ENCODE peak calls at places on chromosomes 16 and 17, in seven cellular contexts. One of them, this sample, is unnamed. For H3K9me3 and H3K4me1, the result is how much of the 10 kb centered on the place peaks cover.

GRCh38 chr17:7644768-7645167 is 6.0 kb upstream of the ATP1B2 start:
- DNase-seq in heart right ventricle: no peak
- DNase-seq in aorta: no peak
- DNase-seq in ovary: no peak
- DNase-seq in mammary epithelial cell: no peak
- DNase-seq in mucosa of descending colon: no peak
- DNase-seq in K562: peak
- DNase-seq in this sample: no peak

GRCh38 chr17:1643999-1644492 is 1.5 kb downstream of the SCARF1 start:
- DNase-seq in mucosa of descending colon: no peak
- DNase-seq in aorta: no peak
- DNase-seq in ovary: no peak
- DNase-seq in mammary epithelial cell: no peak
- DNase-seq in heart right ventricle: no peak
- DNase-seq in K562: no peak
- DNase-seq in this sample: no peak

GRCh38 chr17:32623196-32623595 is 136.4 kb downstream of the CDK5R1 start:
- DNase-seq in heart right ventricle: no peak
- DNase-seq in ovary: no peak
- DNase-seq in mucosa of descending colon: no peak
- DNase-seq in aorta: no peak
- DNase-seq in K562: no peak
- DNase-seq in mammary epithelial cell: no peak
- DNase-seq in this sample: no peak

GRCh38 chr17:64084086-64084939 is 45.6 kb downstream of the ERN1 start:
- DNase-seq in mammary epithelial cell: peak
- DNase-seq in aorta: no peak
- DNase-seq in mucosa of descending colon: peak
- DNase-seq in heart right ventricle: no peak
- DNase-seq in ovary: no peak
- DNase-seq in K562: peak
- DNase-seq in this sample: peak

GRCh38 chr17:36590082-36590481 is 1.6 kb upstream of the DHRS11 start:
- DNase-seq in ovary: no peak
- DNase-seq in aorta: no peak
- DNase-seq in K562: peak
- DNase-seq in heart right ventricle: no peak
- DNase-seq in mammary epithelial cell: no peak
- DNase-seq in mucosa of descending colon: no peak
- DNase-seq in this sample: peak

GRCh38 chr16:49459953-49460735 is 86.5 kb downstream of the C16orf78 start:
- DNase-seq in mucosa of descending colon: no peak
- DNase-seq in heart right ventricle: peak
- DNase-seq in aorta: no peak
- DNase-seq in ovary: no peak
- DNase-seq in K562: no peak
- DNase-seq in mammary epithelial cell: no peak
- DNase-seq in this sample: no peak

GRCh38 chr17:7732981-7733557 is 15.5 kb downstream of the DNAH2 start:
- DNase-seq in mammary epithelial cell: no peak
- DNase-seq in aorta: no peak
- DNase-seq in heart right ventricle: no peak
- DNase-seq in mucosa of descending colon: no peak
- DNase-seq in ovary: no peak
- DNase-seq in K562: no peak
- DNase-seq in this sample: no peak

GRCh38 chr16:69112285-69113129 is 7.1 kb downstream of the HAS3 start:
- DNase-seq in aorta: peak
- DNase-seq in heart right ventricle: peak
- DNase-seq in mucosa of descending colon: peak
- DNase-seq in mammary epithelial cell: no peak
- DNase-seq in K562: peak
- DNase-seq in ovary: peak
- DNase-seq in this sample: peak

GRCh38 chr16:84907046-84907445 is 87.3 kb downstream of the CRISPLD2 start:
- DNase-seq in heart right ventricle: no peak
- DNase-seq in aorta: no peak
- DNase-seq in mammary epithelial cell: no peak
- DNase-seq in K562: no peak
- DNase-seq in mucosa of descending colon: no peak
- DNase-seq in ovary: no peak
- DNase-seq in this sample: no peak

GRCh38 chr16:68823401-68823800 is 19.9 kb upstream of the TANGO6 start:
- DNase-seq in mammary epithelial cell: peak
- DNase-seq in aorta: no peak
- DNase-seq in heart right ventricle: no peak
- DNase-seq in K562: no peak
- DNase-seq in mucosa of descending colon: no peak
- DNase-seq in ovary: no peak
- DNase-seq in this sample: no peak

GRCh38 chr17:9676742-9677387 is 31.5 kb downstream of the USP43 start:
- DNase-seq in heart right ventricle: no peak
- DNase-seq in aorta: no peak
- DNase-seq in mammary epithelial cell: peak
- DNase-seq in mucosa of descending colon: no peak
- DNase-seq in ovary: no peak
- DNase-seq in K562: no peak
- DNase-seq in this sample: no peak

GRCh38 chr16:50677351-50677750 is 3.8 kb downstream of the SNX20 start:
- DNase-seq in heart right ventricle: no peak
- DNase-seq in mammary epithelial cell: no peak
- DNase-seq in aorta: peak
- DNase-seq in K562: peak
- DNase-seq in mucosa of descending colon: no peak
- DNase-seq in ovary: no peak
- DNase-seq in this sample: no peak

GRCh38 chr17:45120558-45120957 is 11.8 kb downstream of the PLCD3 start:
- DNase-seq in aorta: no peak
- DNase-seq in mammary epithelial cell: no peak
- DNase-seq in mucosa of descending colon: no peak
- DNase-seq in K562: no peak
- DNase-seq in heart right ventricle: no peak
- DNase-seq in ovary: no peak
- DNase-seq in this sample: no peak

GRCh38 chr17:6995500-6996255 is at the start of gene ALOX12:
- DNase-seq in mammary epithelial cell: no peak
- DNase-seq in ovary: peak
- DNase-seq in heart right ventricle: no peak
- DNase-seq in K562: no peak
- DNase-seq in aorta: peak
- DNase-seq in mucosa of descending colon: peak
- DNase-seq in this sample: peak

GRCh38 chr16:85567101-85567866 is 45.8 kb upstream of the GSE1 start:
- DNase-seq in aorta: no peak
- DNase-seq in mucosa of descending colon: peak
- DNase-seq in heart right ventricle: no peak
- DNase-seq in mammary epithelial cell: no peak
- DNase-seq in K562: peak
- DNase-seq in ovary: no peak
- DNase-seq in this sample: no peak

GRCh38 chr17:55434721-55435120 is 13.1 kb upstream of the MMD start:
- DNase-seq in mucosa of descending colon: no peak
- DNase-seq in heart right ventricle: no peak
- DNase-seq in mammary epithelial cell: peak
- DNase-seq in aorta: no peak
- DNase-seq in ovary: no peak
- DNase-seq in K562: no peak
- DNase-seq in this sample: no peak

GRCh38 chr16:73058221-73058615 is 10.3 kb upstream of the ZFHX3 start:
- DNase-seq in ovary: peak
- DNase-seq in mammary epithelial cell: peak
- DNase-seq in aorta: peak
- DNase-seq in mucosa of descending colon: peak
- DNase-seq in heart right ventricle: no peak
- DNase-seq in K562: peak
- DNase-seq in this sample: peak

GRCh38 chr16:9138021-9138680 is 46.7 kb downstream of the HAPSTR1 start:
- DNase-seq in ovary: no peak
- DNase-seq in mammary epithelial cell: no peak
- DNase-seq in mucosa of descending colon: no peak
- DNase-seq in aorta: no peak
- DNase-seq in K562: no peak
- DNase-seq in heart right ventricle: no peak
- DNase-seq in this sample: no peak

GRCh38 chr17:17492562-17492961 is 3.6 kb downstream of the RASD1 start:
- DNase-seq in K562: no peak
- DNase-seq in aorta: no peak
- DNase-seq in ovary: no peak
- DNase-seq in heart right ventricle: no peak
- DNase-seq in mucosa of descending colon: no peak
- DNase-seq in mammary epithelial cell: no peak
- DNase-seq in this sample: no peak

GRCh38 chr16:11561856-11562255 is 24.9 kb downstream of the LITAF start:
- DNase-seq in aorta: no peak
- DNase-seq in heart right ventricle: no peak
- DNase-seq in mucosa of descending colon: no peak
- DNase-seq in ovary: no peak
- DNase-seq in mammary epithelial cell: no peak
- DNase-seq in K562: no peak
- DNase-seq in this sample: no peak

GRCh38 chr16:73064227-73064995 is 16.5 kb upstream of the ZFHX3 start:
- DNase-seq in heart right ventricle: no peak
- DNase-seq in aorta: peak
- DNase-seq in K562: peak
- DNase-seq in mammary epithelial cell: peak
- DNase-seq in mucosa of descending colon: no peak
- DNase-seq in ovary: no peak
- DNase-seq in this sample: no peak

GRCh38 chr17:53630638-53631037 is 192.1 kb upstream of the KIF2B start:
- DNase-seq in heart right ventricle: no peak
- DNase-seq in mucosa of descending colon: no peak
- DNase-seq in K562: no peak
- DNase-seq in mammary epithelial cell: no peak
- DNase-seq in ovary: no peak
- DNase-seq in aorta: no peak
- DNase-seq in this sample: no peak

DNA sequence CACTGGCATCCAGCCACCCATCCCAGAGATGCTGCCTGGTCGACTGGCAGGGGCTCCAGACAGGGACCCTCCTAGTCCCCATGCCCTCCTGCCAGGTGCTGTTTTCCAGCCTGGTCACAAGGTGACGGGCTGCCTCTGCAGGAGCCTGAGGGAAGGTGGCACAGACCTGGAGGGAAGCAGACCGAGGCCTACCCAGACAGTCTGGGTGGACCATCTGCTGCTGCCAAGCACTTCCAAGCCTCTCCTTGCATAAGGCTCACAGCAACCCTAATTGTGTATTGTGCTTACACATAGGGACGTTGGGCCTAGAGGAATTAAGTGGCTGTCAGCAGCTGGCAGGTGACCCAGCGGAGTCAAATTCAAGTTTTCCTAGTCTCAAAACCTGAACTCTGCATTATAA is 90.1 kb upstream of the KCNJ18 start:
- DNase-seq in aorta: no peak
- DNase-seq in K562: no peak
- DNase-seq in mucosa of descending colon: no peak
- DNase-seq in heart right ventricle: no peak
- DNase-seq in mammary epithelial cell: no peak
- DNase-seq in ovary: no peak
- DNase-seq in this sample: no peak
- H3K9me3 ChIP-seq in aorta: under half
- H3K9me3 ChIP-seq in K562: under half
- H3K9me3 ChIP-seq in mucosa of descending colon: under half
- H3K9me3 ChIP-seq in heart right ventricle: under half
- H3K9me3 ChIP-seq in mammary epithelial cell: under half
- H3K9me3 ChIP-seq in ovary: under half
- H3K9me3 ChIP-seq in this sample: under half

DNA sequence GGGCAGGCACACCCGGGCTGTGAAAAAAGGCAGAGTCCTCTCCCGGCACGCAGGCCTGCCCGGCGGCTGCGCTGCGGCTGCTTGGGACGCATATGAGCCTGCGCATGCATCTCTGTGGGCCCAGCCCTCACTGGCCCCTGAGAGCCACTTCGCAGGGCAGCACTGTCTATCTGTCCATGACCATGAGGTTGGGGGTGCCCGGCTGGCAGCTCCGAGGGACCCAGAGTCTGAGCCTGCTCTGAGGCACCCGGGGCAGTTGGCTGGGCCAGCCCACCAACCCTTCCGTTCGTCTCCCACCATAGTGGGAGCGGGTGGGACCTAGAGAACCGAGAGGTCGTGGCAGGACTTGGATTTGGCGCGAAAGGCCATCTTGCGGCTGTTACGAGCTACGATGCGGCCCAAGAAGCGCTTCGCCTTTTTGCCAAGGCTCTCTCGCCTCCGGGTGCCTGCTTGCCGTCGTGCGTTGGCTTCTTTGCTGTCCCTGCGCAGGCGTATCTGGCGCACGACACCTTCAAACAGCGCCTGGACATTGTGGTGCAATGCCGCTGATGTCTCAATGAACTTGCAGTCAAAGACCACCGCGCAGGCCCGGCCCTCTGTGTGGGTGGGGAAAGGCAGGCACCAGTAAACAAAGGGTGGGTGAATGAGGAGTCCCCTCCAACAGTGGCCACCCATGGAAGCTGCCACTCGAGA is 3.2 kb upstream of the CDH16 start:
- DNase-seq in aorta: no peak
- DNase-seq in heart right ventricle: no peak
- DNase-seq in K562: no peak
- DNase-seq in ovary: no peak
- DNase-seq in mucosa of descending colon: no peak
- DNase-seq in mammary epithelial cell: no peak
- DNase-seq in this sample: no peak
- H3K4me1 ChIP-seq in aorta: under half
- H3K4me1 ChIP-seq in heart right ventricle: under half
- H3K4me1 ChIP-seq in K562: under half
- H3K4me1 ChIP-seq in ovary: under half
- H3K4me1 ChIP-seq in mucosa of descending colon: under half
- H3K4me1 ChIP-seq in mammary epithelial cell: under half
- H3K4me1 ChIP-seq in this sample: half or more

GRCh38 chr16:35692824-35693223 is 2233.4 kb downstream of the TP53TG3F start:
- DNase-seq in mammary epithelial cell: no peak
- DNase-seq in K562: no peak
- DNase-seq in aorta: no peak
- DNase-seq in ovary: no peak
- DNase-seq in heart right ventricle: no peak
- DNase-seq in mucosa of descending colon: no peak
- DNase-seq in this sample: no peak
- H3K9me3 ChIP-seq in mammary epithelial cell: under half
- H3K9me3 ChIP-seq in K562: under half
- H3K9me3 ChIP-seq in aorta: under half
- H3K9me3 ChIP-seq in ovary: under half
- H3K9me3 ChIP-seq in heart right ventricle: under half
- H3K9me3 ChIP-seq in mucosa of descending colon: half or more
- H3K9me3 ChIP-seq in this sample: under half

DNA sequence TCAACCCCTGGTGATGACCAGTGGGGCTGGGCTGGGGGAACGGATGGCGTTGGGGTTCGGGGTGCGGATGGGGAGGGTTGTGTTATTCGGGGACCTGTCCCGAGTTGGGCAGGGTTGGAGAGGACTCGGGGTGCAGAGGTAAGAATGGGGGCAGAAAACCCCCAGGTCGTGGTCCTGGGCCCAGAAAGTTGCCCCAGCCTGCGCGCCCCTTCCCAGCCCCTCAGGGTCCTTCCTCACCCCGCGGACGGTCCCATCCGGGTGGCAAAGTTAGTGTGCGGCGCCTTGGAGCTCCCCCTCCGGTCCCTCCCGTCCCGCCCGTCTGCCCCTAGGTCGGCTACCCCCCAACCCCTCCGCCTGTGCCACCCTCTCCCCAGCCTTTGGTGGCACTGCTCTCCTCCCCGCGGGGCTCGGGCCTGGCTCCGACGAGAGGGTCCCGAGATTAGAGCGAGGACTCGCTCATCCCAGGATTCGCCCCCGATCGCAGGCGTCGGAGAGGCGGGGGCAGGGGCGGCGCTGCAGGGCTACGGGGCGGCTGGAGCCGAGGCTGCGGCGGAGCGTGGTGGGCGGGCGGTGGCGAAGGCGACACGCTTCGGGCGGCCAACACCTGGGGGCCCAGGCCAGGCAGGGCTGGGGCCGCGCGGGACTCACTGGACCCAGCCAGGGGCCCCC is 1.1 kb downstream of the MGAT5B start:
- DNase-seq in K562: no peak
- DNase-seq in mucosa of descending colon: no peak
- DNase-seq in aorta: no peak
- DNase-seq in mammary epithelial cell: no peak
- DNase-seq in ovary: no peak
- DNase-seq in heart right ventricle: no peak
- DNase-seq in this sample: no peak
- H3K4me1 ChIP-seq in K562: under half
- H3K4me1 ChIP-seq in mucosa of descending colon: under half
- H3K4me1 ChIP-seq in aorta: under half
- H3K4me1 ChIP-seq in mammary epithelial cell: half or more
- H3K4me1 ChIP-seq in ovary: under half
- H3K4me1 ChIP-seq in heart right ventricle: under half
- H3K4me1 ChIP-seq in this sample: under half

This sample was measured in cardiac muscle cell.